ENCODE peak calls at places on chromosomes 3 and 15, in eight cellular contexts. M is stromal cell of bone marrow; V is NCI-H1694 treated with DMSO at 0.1 percent for 48 hours; B is activated T-helper 1 cell treated with anti-CD3 and anti-CD28 coated beads, Interleukin-2, amount 50 U/mL, for 16 hours; F is endothelial cell; C is posterior cingulate gyrus; E is stimulated activated naive B cell treated with anti-CD40 and anti-IgM and Interleukin-4, amounts not matched to agents 10 μg/mL and 1 μg/mL and 100 μg/mL, for 72 hours; X is effector memory CD8-positive, alpha-beta T cell. Z is an unnamed sample.

GRCh38 chr3:8864570-8865350 is 95.3 kb upstream of the OXTR start:
- DNase-seq in M (no peak), V (no peak), B (no peak), F (no peak), C (no peak), E (no peak), X (no peak), Z (no peak)

GRCh38 chr3:40768536-40768935 is 243.8 kb downstream of the ZNF621 start:
- DNase-seq in M (peak), V (no peak), B (no peak), F (no peak), C (no peak), E (no peak), X (no peak), Z (no peak)

GRCh38 chr3:129985113-129985512 is 10.6 kb downstream of the TRH start:
- DNase-seq in M (no peak), V (no peak), B (no peak), F (no peak), C (no peak), E (no peak), X (no peak), Z (no peak)

GRCh38 chr15:39925112-39925830 is 5.2 kb upstream of the GPR176 start:
- DNase-seq in M (no peak), V (no peak), B (no peak), F (no peak), C (no peak), E (no peak), X (no peak), Z (no peak)

GRCh38 chr3:10417849-10418248 is 87.5 kb downstream of the ATP2B2 start:
- DNase-seq in M (no peak), V (no peak), B (no peak), F (no peak), C (no peak), E (no peak), X (no peak), Z (no peak)

GRCh38 chr15:70605606-70606410 is 157.6 kb downstream of the UACA start:
- DNase-seq in M (peak), V (no peak), B (no peak), F (no peak), C (peak), E (no peak), X (no peak), Z (no peak)

GRCh38 chr3:46748160-46748559 is 30.5 kb upstream of the PRSS50 start:
- DNase-seq in M (no peak), V (no peak), B (no peak), F (no peak), C (no peak), E (no peak), X (no peak), Z (no peak)

GRCh38 chr15:99895189-99895955 is 162.1 kb upstream of the LYSMD4 start:
- DNase-seq in M (no peak), V (no peak), B (no peak), F (no peak), C (no peak), E (no peak), X (no peak), Z (no peak)

GRCh38 chr15:62534996-62535395 is 369.9 kb upstream of the C2CD4B start:
- DNase-seq in M (no peak), V (no peak), B (no peak), F (no peak), C (no peak), E (no peak), X (no peak), Z (no peak)

GRCh38 chr3:60417590-60417989 is 833.7 kb downstream of the FHIT start:
- DNase-seq in M (no peak), V (no peak), B (no peak), F (no peak), C (no peak), E (no peak), X (no peak), Z (no peak)

GRCh38 chr15:47963265-47963664 is 157.5 kb upstream of the SLC24A5 start:
- DNase-seq in M (no peak), V (no peak), B (no peak), F (no peak), C (no peak), E (no peak), X (no peak), Z (peak)

GRCh38 chr3:34388836-34389235 is 590.4 kb downstream of the PDCD6IP start:
- DNase-seq in M (no peak), V (no peak), B (no peak), F (no peak), C (no peak), E (no peak), X (no peak), Z (no peak)

GRCh38 chr3:10732292-10732691 is 83.7 kb upstream of the SLC6A11 start:
- DNase-seq in M (no peak), V (no peak), B (no peak), F (no peak), C (no peak), E (no peak), X (no peak), Z (no peak)

GRCh38 chr15:39407116-39407515 is 173.8 kb upstream of the THBS1 start:
- DNase-seq in M (no peak), V (no peak), B (no peak), F (no peak), C (no peak), E (no peak), X (no peak), Z (no peak)